ENCODE peak calls at places on chromosomes 5 and 9, in five cellular contexts. One of them, this sample, is unnamed.

GRCh38 chr5:150057996-150058395 is 28.4 kb downstream of the CSF1R start:
- DNase-seq in lung: no peak
- DNase-seq in RWPE1: no peak
- DNase-seq in neuronal stem cell: no peak
- DNase-seq in breast epithelium: no peak
- DNase-seq in this sample: no peak

GRCh38 chr9:36275060-36275459 is 16.8 kb upstream of the GNE start:
- DNase-seq in RWPE1: no peak
- DNase-seq in breast epithelium: no peak
- DNase-seq in lung: no peak
- DNase-seq in neuronal stem cell: no peak
- DNase-seq in this sample: no peak

GRCh38 chr5:172274951-172275753 is 8.4 kb downstream of the UBTD2 start:
- DNase-seq in breast epithelium: no peak
- DNase-seq in neuronal stem cell: no peak
- DNase-seq in lung: no peak
- DNase-seq in RWPE1: peak
- DNase-seq in this sample: no peak

GRCh38 chr9:31601666-31602065 is 782.8 kb upstream of the ACO1 start:
- DNase-seq in lung: no peak
- DNase-seq in RWPE1: no peak
- DNase-seq in breast epithelium: no peak
- DNase-seq in neuronal stem cell: no peak
- DNase-seq in this sample: no peak

GRCh38 chr9:69936427-69936826 is 107.2 kb upstream of the MAMDC2 start:
- DNase-seq in lung: no peak
- DNase-seq in breast epithelium: no peak
- DNase-seq in neuronal stem cell: no peak
- DNase-seq in RWPE1: peak
- DNase-seq in this sample: no peak

GRCh38 chr9:93184439-93185221 is 691 bp downstream of the WNK2 start:
- DNase-seq in RWPE1: peak
- DNase-seq in breast epithelium: no peak
- DNase-seq in neuronal stem cell: peak
- DNase-seq in lung: no peak
- DNase-seq in this sample: peak

GRCh38 chr5:54390015-54390414 is 65.5 kb upstream of the HSPB3 start:
- DNase-seq in RWPE1: peak
- DNase-seq in lung: no peak
- DNase-seq in neuronal stem cell: no peak
- DNase-seq in breast epithelium: no peak
- DNase-seq in this sample: peak

GRCh38 chr5:120327180-120327579 is 136.9 kb upstream of the PRR16 start:
- DNase-seq in lung: no peak
- DNase-seq in neuronal stem cell: no peak
- DNase-seq in breast epithelium: no peak
- DNase-seq in RWPE1: no peak
- DNase-seq in this sample: no peak

GRCh38 chr9:34493972-34494535 is 28.7 kb downstream of the ENHO start:
- DNase-seq in lung: peak
- DNase-seq in RWPE1: peak
- DNase-seq in neuronal stem cell: peak
- DNase-seq in breast epithelium: no peak
- DNase-seq in this sample: no peak

GRCh38 chr9:93587284-93587650 is 10.9 kb downstream of the PHF2 start:
- DNase-seq in lung: no peak
- DNase-seq in neuronal stem cell: no peak
- DNase-seq in RWPE1: no peak
- DNase-seq in breast epithelium: no peak
- DNase-seq in this sample: no peak

GRCh38 chr5:61277781-61278180 is 54.3 kb upstream of the ZSWIM6 start:
- DNase-seq in breast epithelium: no peak
- DNase-seq in RWPE1: peak
- DNase-seq in lung: peak
- DNase-seq in neuronal stem cell: no peak
- DNase-seq in this sample: no peak

DNA sequence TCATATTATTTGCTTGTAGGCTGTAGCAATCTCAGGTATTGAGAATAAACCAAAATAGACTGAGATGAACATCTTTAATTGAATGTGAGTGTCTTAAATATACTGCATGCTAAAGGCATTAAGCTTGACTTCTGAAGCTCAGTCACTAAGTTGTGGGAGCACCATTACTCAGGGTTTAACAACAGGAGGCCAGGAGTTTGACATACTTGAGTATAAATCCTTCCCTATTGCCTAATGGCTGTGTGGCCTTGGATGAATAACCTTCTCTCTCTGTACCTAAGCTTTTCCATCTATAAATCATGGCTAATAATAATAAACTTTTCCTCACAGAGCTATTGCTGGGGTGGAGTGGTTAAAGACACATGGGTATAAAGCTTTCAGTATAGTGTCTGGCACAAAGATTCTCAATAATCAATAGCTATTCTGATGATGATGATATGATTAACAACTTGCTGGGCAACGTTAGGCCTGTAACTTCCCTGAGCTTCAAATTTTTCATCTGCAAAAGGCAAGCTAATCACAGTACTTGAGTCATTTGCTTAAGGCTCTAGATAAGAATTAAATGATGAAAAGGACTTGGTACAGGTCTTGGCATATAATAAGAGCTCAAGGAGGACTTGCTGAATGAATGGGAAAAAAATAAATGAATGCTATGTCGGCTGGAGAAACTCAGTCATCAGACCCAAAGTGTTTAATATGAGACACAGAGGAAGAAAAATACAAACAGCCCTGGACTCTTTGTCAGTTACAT is 174.0 kb upstream of the IL12B start:
- DNase-seq in RWPE1: no peak
- DNase-seq in lung: no peak
- DNase-seq in breast epithelium: no peak
- DNase-seq in neuronal stem cell: no peak
- DNase-seq in this sample: no peak
- H3K27ac ChIP-seq in RWPE1: no peak
- H3K27ac ChIP-seq in lung: peak
- H3K27ac ChIP-seq in breast epithelium: peak
- H3K27ac ChIP-seq in neuronal stem cell: no peak
- H3K27ac ChIP-seq in this sample: no peak

GRCh38 chr5:32067774-32068173 is 106.3 kb downstream of the GOLPH3 start:
- DNase-seq in RWPE1: no peak
- DNase-seq in lung: no peak
- DNase-seq in breast epithelium: no peak
- DNase-seq in neuronal stem cell: no peak
- DNase-seq in this sample: no peak
- H3K27ac ChIP-seq in RWPE1: no peak
- H3K27ac ChIP-seq in lung: no peak
- H3K27ac ChIP-seq in breast epithelium: no peak
- H3K27ac ChIP-seq in neuronal stem cell: no peak
- H3K27ac ChIP-seq in this sample: no peak

GRCh38 chr5:151682240-151682639 is 4.5 kb downstream of the SPARC start:
- DNase-seq in neuronal stem cell: no peak
- DNase-seq in lung: no peak
- DNase-seq in RWPE1: no peak
- DNase-seq in breast epithelium: no peak
- DNase-seq in this sample: no peak
- H3K27ac ChIP-seq in neuronal stem cell: no peak
- H3K27ac ChIP-seq in lung: peak
- H3K27ac ChIP-seq in RWPE1: peak
- H3K27ac ChIP-seq in breast epithelium: peak
- H3K27ac ChIP-seq in this sample: no peak

DNA sequence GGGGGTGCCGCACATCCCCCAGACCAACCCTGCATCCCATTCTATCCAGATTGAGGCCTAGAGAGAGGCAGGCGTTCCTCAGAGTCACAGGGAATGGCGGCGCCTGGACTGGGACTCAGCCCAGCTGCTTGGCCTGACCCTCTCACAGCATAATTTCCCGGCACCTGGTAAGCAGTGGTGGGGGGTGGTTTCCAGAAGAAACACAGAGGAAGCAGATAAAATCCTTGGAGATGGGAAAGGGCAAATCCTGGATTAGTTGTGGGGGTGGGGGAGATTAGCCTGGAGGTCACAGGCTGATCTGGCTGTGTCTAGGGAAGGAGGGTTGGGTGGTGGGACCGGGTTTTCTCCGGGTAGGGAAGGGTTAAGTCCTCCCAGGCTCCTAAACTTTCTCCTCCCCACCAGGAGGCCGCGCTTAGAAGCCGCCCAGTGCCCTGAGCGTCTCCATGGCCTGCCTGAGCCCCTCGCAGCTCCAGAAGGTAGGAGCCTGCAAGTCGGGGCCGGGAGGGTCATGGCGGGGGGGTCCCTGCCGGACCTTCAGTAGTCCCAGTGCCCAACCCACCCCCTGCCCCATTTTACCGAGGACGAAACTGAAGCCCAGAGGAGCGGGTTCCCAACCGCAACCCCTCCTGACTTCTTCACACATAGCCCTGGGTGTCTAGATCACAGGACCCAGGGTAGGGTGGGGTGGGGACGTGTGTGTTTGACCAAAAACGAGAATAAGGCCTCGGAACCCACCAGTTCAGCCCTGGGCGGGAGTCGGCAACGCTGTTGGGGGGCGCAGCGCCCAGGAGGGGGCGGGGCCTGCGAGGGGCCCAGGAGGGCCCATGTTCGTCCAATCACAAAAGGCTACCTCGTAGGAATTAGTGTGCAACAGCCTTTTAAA is 1.3 kb downstream of the PHYHD1 start:
- DNase-seq in breast epithelium: no peak
- DNase-seq in RWPE1: no peak
- DNase-seq in neuronal stem cell: peak
- DNase-seq in lung: peak
- DNase-seq in this sample: peak
- H3K27ac ChIP-seq in breast epithelium: peak
- H3K27ac ChIP-seq in RWPE1: peak
- H3K27ac ChIP-seq in neuronal stem cell: peak
- H3K27ac ChIP-seq in lung: peak
- H3K27ac ChIP-seq in this sample: peak

GRCh38 chr9:21883642-21884041 is 81.2 kb downstream of the MTAP start:
- DNase-seq in breast epithelium: no peak
- DNase-seq in RWPE1: no peak
- DNase-seq in lung: no peak
- DNase-seq in neuronal stem cell: no peak
- DNase-seq in this sample: no peak
- H3K27ac ChIP-seq in breast epithelium: no peak
- H3K27ac ChIP-seq in RWPE1: no peak
- H3K27ac ChIP-seq in lung: no peak
- H3K27ac ChIP-seq in neuronal stem cell: no peak
- H3K27ac ChIP-seq in this sample: no peak

GRCh38 chr5:177592905-177593304 is 902 bp downstream of the TMED9 start:
- DNase-seq in breast epithelium: no peak
- DNase-seq in RWPE1: no peak
- DNase-seq in lung: no peak
- DNase-seq in neuronal stem cell: no peak
- DNase-seq in this sample: no peak
- H3K27ac ChIP-seq in breast epithelium: no peak
- H3K27ac ChIP-seq in RWPE1: peak
- H3K27ac ChIP-seq in lung: no peak
- H3K27ac ChIP-seq in neuronal stem cell: no peak
- H3K27ac ChIP-seq in this sample: no peak